ENCODE peak calls at places on chromosomes 16 and 17, in ten cellular contexts. O is sigmoid colon, B is ovary, J is transverse colon, X is A549, W is suprapubic skin, H is tibial nerve, P is esophagus muscularis mucosa, Q is GM12878, C is K562. R is an unnamed sample.

GRCh38 chr16:14369734-14370598 is 260.1 kb downstream of the PARN start:
- DNase-seq in O (no peak), B (peak), J (no peak), X (no peak), W (no peak), H (no peak), P (no peak), Q (no peak), C (no peak), R (no peak)

GRCh38 chr17:18129041-18129502 is 20.5 kb downstream of the MYO15A start:
- DNase-seq in O (no peak), B (no peak), J (no peak), X (peak), W (no peak), H (no peak), P (no peak), Q (no peak), C (no peak), R (peak)

GRCh38 chr17:44346064-44346844 is 1.2 kb downstream of the GRN start:
- DNase-seq in O (no peak), B (no peak), J (no peak), X (no peak), W (no peak), H (no peak), P (no peak), Q (no peak), C (no peak), R (no peak)

GRCh38 chr16:3115561-3115960 is 3.2 kb downstream of the ZNF205 start:
- DNase-seq in O (no peak), B (no peak), J (no peak), X (no peak), W (no peak), H (no peak), P (no peak), Q (no peak), C (no peak), R (no peak)

GRCh38 chr17:70775667-70776066 is 606.3 kb downstream of the KCNJ2 start:
- DNase-seq in O (no peak), B (no peak), J (no peak), X (no peak), W (no peak), H (no peak), P (no peak), Q (no peak), C (no peak), R (no peak)

GRCh38 chr16:48524348-48525200 is 85.4 kb downstream of the N4BP1 start:
- DNase-seq in O (peak), B (no peak), J (no peak), X (no peak), W (peak), H (no peak), P (no peak), Q (no peak), C (no peak), R (no peak)

GRCh38 chr17:81991684-81992513 is 14.5 kb downstream of the ASPSCR1 start:
- DNase-seq in O (peak), B (no peak), J (peak), X (peak), W (no peak), H (no peak), P (no peak), Q (no peak), C (no peak), R (peak)

GRCh38 chr17:83030432-83030831 is 49.0 kb upstream of the METRNL start:
- DNase-seq in O (peak), B (no peak), J (no peak), X (no peak), W (no peak), H (no peak), P (no peak), Q (no peak), C (no peak), R (peak)

GRCh38 chr16:78503501-78504110 is 404.2 kb downstream of the WWOX start:
- DNase-seq in O (peak), B (peak), J (peak), X (peak), W (no peak), H (peak), P (no peak), Q (no peak), C (peak), R (peak)

DNA sequence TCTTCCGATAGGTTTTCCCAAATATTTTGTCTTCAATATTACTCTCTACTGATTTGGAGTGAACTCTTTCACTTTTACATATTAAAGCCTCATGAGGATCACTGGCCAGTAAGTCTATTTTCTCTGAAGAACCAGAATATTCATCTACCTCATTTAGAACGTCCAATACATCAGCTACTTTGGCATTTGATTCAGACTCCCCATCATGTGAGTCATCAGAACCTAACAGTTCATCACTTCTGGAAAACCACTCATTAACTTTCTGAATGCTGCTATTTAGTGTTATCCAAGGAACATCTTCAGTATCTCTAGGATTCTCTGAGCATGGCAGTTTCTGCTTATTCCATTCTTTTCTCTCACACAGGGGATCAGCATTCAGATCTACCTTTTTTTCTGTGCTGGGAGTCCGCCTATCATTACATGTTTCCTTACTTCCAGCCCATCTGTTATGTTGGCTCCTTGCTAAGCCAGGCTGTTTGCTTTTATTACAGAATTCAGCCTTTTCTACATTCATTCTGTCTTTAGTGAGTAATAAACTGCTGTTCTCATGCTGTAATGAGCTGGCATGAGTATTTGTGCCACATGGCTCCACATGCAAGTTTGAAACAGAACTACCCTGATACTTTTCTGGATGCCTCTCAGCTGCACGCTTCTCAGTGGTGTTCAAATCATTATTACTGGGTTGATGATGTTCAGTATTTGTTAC is 30.9 kb downstream of the BRCA1 start:
- DNase-seq in O (no peak), B (no peak), J (no peak), X (no peak), W (no peak), H (no peak), P (no peak), Q (no peak), C (no peak), R (no peak)
- TF ChIP-seq EP300 in O (no peak), B (no peak), J (no peak), X (no peak), W (no peak), H (no peak), P (no peak), Q (no peak), C (no peak), R (no peak)

DNA sequence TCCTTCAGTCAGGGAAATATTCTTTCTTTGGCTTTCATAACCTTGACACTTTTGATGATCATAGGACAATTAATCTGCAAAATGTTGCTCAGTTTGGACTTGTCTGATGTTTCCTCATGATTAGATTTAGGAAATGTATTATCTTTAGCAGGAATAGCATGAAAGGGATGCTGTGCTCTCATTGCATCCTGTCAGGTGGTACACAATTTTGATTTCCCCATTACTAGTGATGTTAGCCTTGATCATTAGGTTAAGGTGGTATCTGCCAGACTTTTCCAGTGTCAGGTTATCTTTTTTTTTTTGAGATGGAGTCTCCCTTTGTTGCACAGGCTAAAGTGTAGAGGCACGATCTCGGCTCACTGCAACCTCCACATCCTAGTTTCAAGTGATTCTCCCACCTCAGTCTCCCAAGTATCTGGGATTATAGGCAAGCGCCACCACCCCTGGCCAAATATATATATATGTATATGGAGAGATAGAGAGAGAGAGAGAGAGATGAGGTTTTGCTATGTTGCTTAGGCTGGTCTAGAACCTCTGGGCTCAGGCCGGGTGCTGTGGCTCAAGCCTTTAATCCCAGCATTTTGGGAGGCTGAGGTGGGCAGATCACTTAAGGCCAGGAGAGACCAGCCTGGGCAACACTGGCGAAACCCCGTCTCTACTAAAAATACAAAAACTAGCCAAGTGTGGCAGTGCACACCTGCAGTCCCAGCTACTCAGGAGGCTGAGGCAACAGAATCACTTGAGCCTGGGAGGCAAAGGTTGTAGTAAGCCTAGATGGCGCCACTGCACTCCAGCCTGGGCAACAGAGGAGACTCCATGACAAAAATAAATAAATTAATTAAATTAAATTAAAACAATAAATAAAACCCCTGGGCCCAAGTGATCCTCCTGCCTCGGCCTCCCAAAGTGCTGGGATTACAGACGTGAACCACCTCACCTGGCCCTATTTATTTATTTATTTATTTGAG is 15.8 kb upstream of the CAVIN1 start:
- DNase-seq in O (no peak), B (no peak), J (peak), X (no peak), W (peak), H (peak), P (no peak), Q (no peak), C (peak), R (peak)
- TF ChIP-seq EP300 in O (no peak), B (no peak), J (no peak), X (no peak), W (no peak), H (no peak), P (no peak), Q (no peak), C (no peak), R (no peak)

GRCh38 chr16:897701-898100 is 73.1 kb downstream of the LMF1 start:
- DNase-seq in O (no peak), B (no peak), J (no peak), X (no peak), W (no peak), H (no peak), P (no peak), Q (no peak), C (no peak), R (no peak)

GRCh38 chr16:898216-898615 is 72.6 kb downstream of the LMF1 start:
- DNase-seq in O (no peak), B (no peak), J (no peak), X (no peak), W (no peak), H (no peak), P (no peak), Q (no peak), C (no peak), R (no peak)

GRCh38 chr16:899678-900060 is 71.1 kb downstream of the LMF1 start:
- DNase-seq in O (no peak), B (no peak), J (no peak), X (no peak), W (no peak), H (no peak), P (no peak), Q (no peak), C (no peak), R (no peak)

GRCh38 chr16:900211-900610 is 70.6 kb downstream of the LMF1 start:
- DNase-seq in O (no peak), B (no peak), J (no peak), X (no peak), W (no peak), H (no peak), P (no peak), Q (no peak), C (no peak), R (no peak)

DNA sequence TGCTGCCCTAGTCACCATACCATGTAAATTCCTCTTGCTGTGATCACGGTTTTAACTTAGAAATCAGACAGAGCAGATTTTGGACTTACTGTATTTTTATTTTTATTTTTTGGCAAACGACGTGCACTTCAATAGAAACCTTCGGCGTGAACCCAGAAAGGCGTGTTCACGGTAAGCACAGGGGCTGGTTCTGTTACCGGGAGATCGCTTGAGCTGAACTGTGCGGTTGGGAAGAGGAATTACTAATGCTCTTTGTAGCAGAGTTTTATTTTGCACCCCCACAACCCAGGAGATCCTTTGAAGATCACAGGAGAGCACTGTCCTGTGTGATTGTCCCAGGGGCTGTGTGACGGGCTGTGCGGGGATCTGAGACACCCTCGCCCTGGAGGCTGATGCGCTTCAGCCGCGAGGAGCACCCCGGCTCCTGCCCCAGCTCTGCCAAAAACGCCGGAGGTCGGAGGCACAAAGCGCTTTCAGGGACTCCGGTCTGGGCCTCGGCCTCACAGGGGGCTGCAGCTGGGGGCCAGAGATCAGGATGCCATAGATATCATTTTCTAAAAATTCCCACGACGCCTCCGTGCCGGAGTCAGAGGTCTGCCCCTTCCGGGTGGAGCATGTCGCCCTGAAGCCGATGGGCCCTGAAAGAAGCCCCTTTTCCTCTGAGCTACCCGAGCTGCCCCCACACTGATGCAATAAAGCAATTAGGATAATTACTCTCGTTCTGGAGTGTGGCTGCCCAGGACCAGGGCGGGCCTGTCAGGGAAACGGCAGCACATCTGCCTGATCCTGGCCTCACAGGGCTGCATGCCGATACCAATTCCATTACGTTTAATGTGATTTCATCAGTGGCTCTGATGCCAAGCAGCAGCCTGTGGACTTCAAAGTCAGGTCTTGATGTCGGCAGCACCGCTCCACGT is 71.8 kb downstream of the LMF1 start:
- DNase-seq in O (no peak), B (no peak), J (no peak), X (no peak), W (no peak), H (no peak), P (no peak), Q (no peak), C (no peak), R (no peak)
- TF ChIP-seq EP300 in O (no peak), B (no peak), J (no peak), X (no peak), W (no peak), H (no peak), P (no peak), Q (no peak), C (no peak), R (no peak)

DNA sequence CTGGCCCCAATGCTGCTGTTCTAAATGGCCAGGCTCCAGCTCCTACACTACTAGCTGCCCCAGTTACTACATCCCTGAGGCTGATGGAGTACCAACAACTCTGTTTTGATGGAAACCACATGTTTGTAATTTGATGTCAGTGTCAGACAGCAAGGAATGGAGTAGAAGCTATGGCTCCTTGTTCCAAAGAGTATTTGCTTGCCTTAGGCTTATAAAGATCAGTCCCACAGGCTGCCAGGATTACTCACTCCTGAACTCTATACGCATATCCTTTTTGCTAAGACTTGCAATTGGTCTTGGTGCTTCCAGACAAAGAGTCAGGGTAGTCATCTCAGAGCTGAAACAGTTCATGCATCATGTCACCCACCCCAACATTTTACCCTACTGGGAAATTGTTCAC is 139.6 kb downstream of the HS3ST3A1 start:
- DNase-seq in O (no peak), B (no peak), J (no peak), X (no peak), W (no peak), H (no peak), P (peak), Q (no peak), C (no peak), R (no peak)
- TF ChIP-seq EP300 in O (no peak), B (no peak), J (no peak), X (no peak), W (no peak), H (no peak), P (no peak), Q (no peak), C (no peak), R (no peak)

DNA sequence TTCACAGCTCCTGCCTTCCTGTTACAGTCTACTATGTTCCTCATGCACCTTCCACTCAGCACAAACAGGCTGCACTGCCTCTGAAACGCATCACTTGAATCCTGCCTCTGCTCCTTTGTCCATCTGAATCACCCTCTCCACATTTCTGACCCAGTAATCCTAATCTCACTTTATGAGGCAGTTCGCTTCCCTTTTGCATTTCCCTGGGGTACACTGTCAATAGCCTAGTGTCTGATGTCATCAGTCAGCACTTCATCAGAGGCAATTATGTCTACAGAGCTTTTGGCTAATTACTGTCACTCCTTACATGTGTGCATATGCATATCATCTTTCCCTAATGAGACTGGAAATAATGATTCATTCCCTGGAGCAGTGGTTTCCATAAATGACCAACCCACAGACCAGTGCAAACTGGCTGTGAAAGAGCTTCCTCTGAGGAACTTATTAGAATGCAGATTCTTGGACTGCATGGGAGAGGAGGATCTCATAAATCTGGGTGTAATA is 23.6 kb downstream of the CA4 start:
- DNase-seq in O (no peak), B (no peak), J (no peak), X (no peak), W (no peak), H (no peak), P (no peak), Q (no peak), C (no peak), R (no peak)
- TF ChIP-seq EP300 in O (no peak), B (no peak), J (no peak), X (no peak), W (no peak), H (no peak), P (no peak), Q (no peak), C (no peak), R (no peak)

DNA sequence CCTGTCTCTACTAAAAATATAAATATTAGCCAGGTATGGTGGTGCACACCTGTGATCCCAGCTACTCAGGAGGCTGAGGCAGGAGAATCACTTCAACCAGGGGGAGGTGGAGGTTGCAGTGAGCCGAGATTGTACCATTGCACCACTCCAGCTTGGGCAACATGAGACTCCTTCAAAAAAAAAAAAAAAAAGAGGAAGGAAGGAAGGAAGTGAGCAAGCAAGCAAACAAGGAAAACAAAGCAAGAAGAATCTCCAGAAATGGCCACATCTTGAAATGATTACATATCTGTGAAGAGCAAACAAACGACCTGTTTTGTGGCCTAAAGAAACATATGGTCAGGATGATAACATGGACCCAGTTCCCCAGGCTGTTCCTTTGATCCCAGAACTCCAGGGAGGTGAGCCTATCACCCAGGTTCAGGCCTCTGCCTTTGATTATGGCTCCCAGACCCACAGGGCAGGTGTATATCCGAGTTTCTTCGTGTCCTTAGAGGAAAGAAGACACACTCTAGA is 8.9 kb downstream of the ACOX1 start:
- DNase-seq in O (no peak), B (no peak), J (no peak), X (peak), W (no peak), H (no peak), P (no peak), Q (no peak), C (peak), R (no peak)
- TF ChIP-seq EP300 in O (no peak), B (no peak), J (no peak), X (no peak), W (no peak), H (peak), P (no peak), Q (no peak), C (peak), R (no peak)

DNA sequence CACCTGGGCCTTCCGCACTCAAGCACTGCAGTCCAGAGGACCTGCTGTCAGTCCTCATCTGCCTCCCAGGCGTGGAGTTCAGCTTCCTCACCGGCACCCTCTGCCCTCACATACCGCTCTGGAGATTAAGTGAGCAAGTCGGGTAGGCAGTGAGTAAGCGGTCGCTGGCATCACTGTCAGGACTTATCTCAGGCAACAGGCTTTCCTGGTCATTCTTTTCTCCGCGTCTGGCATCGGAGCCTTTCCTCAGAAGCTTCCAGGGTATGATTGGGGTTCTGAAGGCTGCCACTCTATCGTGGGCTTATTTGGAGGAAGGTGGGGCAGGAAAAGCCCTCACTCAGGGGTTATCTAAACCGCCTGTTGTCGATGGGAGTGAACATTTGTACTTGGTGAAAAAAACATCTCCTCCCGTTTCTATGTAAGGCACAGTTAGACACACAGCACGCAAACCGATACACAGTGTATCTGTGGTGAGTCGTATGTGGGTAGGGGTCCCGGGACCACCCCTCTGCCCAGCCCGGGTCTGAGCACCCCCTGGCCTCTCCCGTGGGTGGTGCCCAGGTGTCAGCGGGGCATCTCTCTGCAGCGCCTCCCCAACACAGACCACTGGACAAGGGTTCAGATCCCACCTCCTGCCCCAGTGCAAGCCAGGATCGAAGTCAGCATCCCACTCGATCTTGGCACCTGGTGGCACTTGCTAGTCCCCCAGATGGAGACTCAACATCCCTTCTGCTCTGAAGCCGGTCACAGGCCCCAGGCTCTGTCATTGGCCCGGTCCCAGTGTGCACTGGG is 92.5 kb upstream of the PLCG2 start:
- DNase-seq in O (no peak), B (no peak), J (no peak), X (no peak), W (no peak), H (no peak), P (no peak), Q (no peak), C (peak), R (no peak)
- TF ChIP-seq EP300 in O (no peak), B (no peak), J (no peak), X (no peak), W (no peak), H (peak), P (no peak), Q (no peak), C (no peak), R (no peak)

R was measured in stomach.